ENCODE peak calls at places on chromosome 20, in five cellular contexts. One of them, this sample, is unnamed.

GRCh38 chr20:699811-700338 is 24.3 kb upstream of the SCRT2 start:
- DNase-seq in choroid plexus epithelial cell: no peak
- DNase-seq in tibial nerve: no peak
- DNase-seq in foreskin keratinocyte: no peak
- DNase-seq in epithelial cell of esophagus: no peak
- DNase-seq in this sample: no peak

GRCh38 chr20:53827996-53828672 is 234.5 kb upstream of the ZNF217 start:
- DNase-seq in choroid plexus epithelial cell: peak
- DNase-seq in epithelial cell of esophagus: peak
- DNase-seq in tibial nerve: peak
- DNase-seq in foreskin keratinocyte: peak
- DNase-seq in this sample: no peak

GRCh38 chr20:63082308-63082938 is 75.7 kb upstream of the BHLHE23 start:
- DNase-seq in tibial nerve: no peak
- DNase-seq in foreskin keratinocyte: no peak
- DNase-seq in epithelial cell of esophagus: peak
- DNase-seq in choroid plexus epithelial cell: peak
- DNase-seq in this sample: no peak

GRCh38 chr20:61656198-61656597 is 404.1 kb downstream of the CDH4 start:
- DNase-seq in epithelial cell of esophagus: no peak
- DNase-seq in choroid plexus epithelial cell: no peak
- DNase-seq in foreskin keratinocyte: no peak
- DNase-seq in tibial nerve: no peak
- DNase-seq in this sample: no peak

GRCh38 chr20:5950271-5951031 is at the start of the genes MCM8 and TRMT6:
- DNase-seq in epithelial cell of esophagus: peak
- DNase-seq in choroid plexus epithelial cell: peak
- DNase-seq in tibial nerve: peak
- DNase-seq in foreskin keratinocyte: peak
- DNase-seq in this sample: peak

GRCh38 chr20:11672959-11673358 is 244.7 kb upstream of the BTBD3 start:
- DNase-seq in epithelial cell of esophagus: no peak
- DNase-seq in foreskin keratinocyte: no peak
- DNase-seq in tibial nerve: no peak
- DNase-seq in choroid plexus epithelial cell: no peak
- DNase-seq in this sample: no peak

GRCh38 chr20:839626-840025 is 6.1 kb downstream of the FAM110A start:
- DNase-seq in tibial nerve: no peak
- DNase-seq in foreskin keratinocyte: no peak
- DNase-seq in choroid plexus epithelial cell: no peak
- DNase-seq in epithelial cell of esophagus: no peak
- DNase-seq in this sample: no peak

GRCh38 chr20:21156266-21156665 is 30.4 kb downstream of the KIZ start:
- DNase-seq in tibial nerve: no peak
- DNase-seq in choroid plexus epithelial cell: peak
- DNase-seq in foreskin keratinocyte: peak
- DNase-seq in epithelial cell of esophagus: peak
- DNase-seq in this sample: no peak

GRCh38 chr20:34475979-34476736 is 40.1 kb upstream of the DYNLRB1 start:
- DNase-seq in tibial nerve: peak
- DNase-seq in epithelial cell of esophagus: peak
- DNase-seq in choroid plexus epithelial cell: peak
- DNase-seq in foreskin keratinocyte: no peak
- DNase-seq in this sample: peak
- TF ChIP-seq CTCF in tibial nerve: peak
- TF ChIP-seq CTCF in epithelial cell of esophagus: peak
- TF ChIP-seq CTCF in choroid plexus epithelial cell: peak
- TF ChIP-seq CTCF in foreskin keratinocyte: peak
- TF ChIP-seq CTCF in this sample: no peak

DNA sequence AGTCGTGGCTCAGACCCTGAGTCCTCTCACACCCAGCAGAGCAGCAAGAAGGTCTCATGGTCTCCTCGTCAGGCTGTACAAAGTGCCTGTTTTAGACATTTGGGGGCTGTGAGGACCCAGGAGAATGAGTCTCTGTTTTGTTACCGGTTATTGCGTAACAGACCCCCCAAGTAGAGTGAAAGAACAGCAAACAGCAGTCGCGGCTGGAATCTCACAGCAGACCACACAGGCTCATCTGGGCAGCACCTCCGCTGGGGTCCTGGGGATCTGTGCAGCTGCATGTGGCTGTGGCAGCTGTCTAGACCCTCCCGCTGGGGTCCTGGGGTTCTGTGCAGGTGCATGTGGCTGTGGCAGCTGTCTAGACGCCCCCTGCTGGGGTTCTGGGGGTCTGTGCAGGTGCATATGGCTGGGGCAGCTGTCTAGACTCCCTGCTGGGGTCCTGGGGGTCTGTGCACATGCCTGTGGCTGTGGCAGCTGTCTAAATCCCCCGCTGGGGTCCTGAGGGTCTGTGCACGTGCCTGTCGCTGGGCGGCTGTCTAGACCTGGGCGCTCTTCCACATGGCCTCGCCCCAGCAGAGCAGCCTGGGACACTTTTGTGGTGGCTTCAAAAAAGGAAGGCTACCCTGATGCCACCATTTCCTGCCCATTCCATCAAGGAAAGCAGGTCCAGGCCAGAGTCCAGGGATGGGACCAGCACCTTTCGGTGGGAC is 24.7 kb downstream of the ENTPD6 start:
- DNase-seq in foreskin keratinocyte: no peak
- DNase-seq in tibial nerve: peak
- DNase-seq in choroid plexus epithelial cell: peak
- DNase-seq in epithelial cell of esophagus: no peak
- DNase-seq in this sample: no peak
- TF ChIP-seq CTCF in foreskin keratinocyte: peak
- TF ChIP-seq CTCF in tibial nerve: no peak
- TF ChIP-seq CTCF in choroid plexus epithelial cell: peak
- TF ChIP-seq CTCF in epithelial cell of esophagus: no peak
- TF ChIP-seq CTCF in this sample: no peak

GRCh38 chr20:35478804-35479472 is 23.5 kb downstream of the CEP250 start:
- DNase-seq in foreskin keratinocyte: no peak
- DNase-seq in epithelial cell of esophagus: no peak
- DNase-seq in choroid plexus epithelial cell: peak
- DNase-seq in tibial nerve: no peak
- DNase-seq in this sample: no peak
- TF ChIP-seq CTCF in foreskin keratinocyte: peak
- TF ChIP-seq CTCF in epithelial cell of esophagus: no peak
- TF ChIP-seq CTCF in choroid plexus epithelial cell: peak
- TF ChIP-seq CTCF in tibial nerve: no peak
- TF ChIP-seq CTCF in this sample: no peak

DNA sequence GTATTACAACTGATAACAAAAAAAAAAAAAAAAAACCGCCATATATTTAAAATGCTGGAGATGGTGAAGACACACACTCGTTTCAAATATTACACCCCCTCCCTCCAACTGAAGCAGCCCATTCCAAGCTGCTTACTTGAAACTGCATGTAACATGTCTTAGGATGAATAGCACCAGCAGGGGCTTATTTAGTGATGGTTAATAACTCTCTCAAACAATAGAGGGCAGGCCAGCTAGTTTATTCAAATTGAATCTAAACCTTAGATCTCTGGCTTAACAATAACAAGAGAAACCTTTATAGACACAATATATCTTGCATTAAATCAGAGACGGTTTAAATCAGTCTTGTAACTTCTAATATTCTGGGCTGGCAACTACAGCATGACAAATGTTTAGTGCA is 9.3 kb upstream of the JPH2 start:
- DNase-seq in epithelial cell of esophagus: no peak
- DNase-seq in tibial nerve: no peak
- DNase-seq in foreskin keratinocyte: no peak
- DNase-seq in choroid plexus epithelial cell: peak
- DNase-seq in this sample: no peak
- TF ChIP-seq CTCF in epithelial cell of esophagus: peak
- TF ChIP-seq CTCF in tibial nerve: no peak
- TF ChIP-seq CTCF in foreskin keratinocyte: peak
- TF ChIP-seq CTCF in choroid plexus epithelial cell: peak
- TF ChIP-seq CTCF in this sample: no peak

GRCh38 chr20:22217712-22218352 is 366.5 kb downstream of the FOXA2 start:
- DNase-seq in epithelial cell of esophagus: no peak
- DNase-seq in choroid plexus epithelial cell: no peak
- DNase-seq in foreskin keratinocyte: no peak
- DNase-seq in tibial nerve: no peak
- DNase-seq in this sample: no peak

GRCh38 chr20:22213271-22213670 is 371.1 kb downstream of the FOXA2 start:
- DNase-seq in epithelial cell of esophagus: no peak
- DNase-seq in choroid plexus epithelial cell: no peak
- DNase-seq in tibial nerve: no peak
- DNase-seq in foreskin keratinocyte: no peak
- DNase-seq in this sample: no peak

GRCh38 chr20:22216984-22217383 is 367.4 kb downstream of the FOXA2 start:
- DNase-seq in choroid plexus epithelial cell: no peak
- DNase-seq in foreskin keratinocyte: no peak
- DNase-seq in epithelial cell of esophagus: no peak
- DNase-seq in tibial nerve: no peak
- DNase-seq in this sample: no peak

DNA sequence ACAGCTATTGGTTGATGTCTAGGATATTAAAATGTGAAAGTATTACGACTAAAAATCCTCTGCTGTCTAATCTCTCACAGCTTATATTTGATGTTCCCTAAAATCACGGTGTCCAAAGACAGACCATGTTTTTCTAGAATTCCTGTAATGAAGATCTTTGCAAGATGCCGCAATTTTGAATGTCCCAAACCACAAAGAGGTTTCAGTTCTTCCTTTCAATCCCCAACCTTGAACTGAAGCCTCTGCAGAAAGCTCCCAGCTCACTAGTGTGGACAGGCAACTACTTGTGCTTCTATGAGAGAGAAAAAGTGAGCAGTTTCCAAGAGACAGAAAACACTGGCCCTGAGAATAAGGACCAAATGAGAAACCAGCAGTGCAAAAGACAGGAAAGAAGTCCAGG is 370.1 kb downstream of the FOXA2 start:
- DNase-seq in tibial nerve: no peak
- DNase-seq in choroid plexus epithelial cell: no peak
- DNase-seq in foreskin keratinocyte: no peak
- DNase-seq in epithelial cell of esophagus: no peak
- DNase-seq in this sample: no peak
- TF ChIP-seq CTCF in tibial nerve: no peak
- TF ChIP-seq CTCF in choroid plexus epithelial cell: no peak
- TF ChIP-seq CTCF in foreskin keratinocyte: no peak
- TF ChIP-seq CTCF in epithelial cell of esophagus: no peak
- TF ChIP-seq CTCF in this sample: no peak

DNA sequence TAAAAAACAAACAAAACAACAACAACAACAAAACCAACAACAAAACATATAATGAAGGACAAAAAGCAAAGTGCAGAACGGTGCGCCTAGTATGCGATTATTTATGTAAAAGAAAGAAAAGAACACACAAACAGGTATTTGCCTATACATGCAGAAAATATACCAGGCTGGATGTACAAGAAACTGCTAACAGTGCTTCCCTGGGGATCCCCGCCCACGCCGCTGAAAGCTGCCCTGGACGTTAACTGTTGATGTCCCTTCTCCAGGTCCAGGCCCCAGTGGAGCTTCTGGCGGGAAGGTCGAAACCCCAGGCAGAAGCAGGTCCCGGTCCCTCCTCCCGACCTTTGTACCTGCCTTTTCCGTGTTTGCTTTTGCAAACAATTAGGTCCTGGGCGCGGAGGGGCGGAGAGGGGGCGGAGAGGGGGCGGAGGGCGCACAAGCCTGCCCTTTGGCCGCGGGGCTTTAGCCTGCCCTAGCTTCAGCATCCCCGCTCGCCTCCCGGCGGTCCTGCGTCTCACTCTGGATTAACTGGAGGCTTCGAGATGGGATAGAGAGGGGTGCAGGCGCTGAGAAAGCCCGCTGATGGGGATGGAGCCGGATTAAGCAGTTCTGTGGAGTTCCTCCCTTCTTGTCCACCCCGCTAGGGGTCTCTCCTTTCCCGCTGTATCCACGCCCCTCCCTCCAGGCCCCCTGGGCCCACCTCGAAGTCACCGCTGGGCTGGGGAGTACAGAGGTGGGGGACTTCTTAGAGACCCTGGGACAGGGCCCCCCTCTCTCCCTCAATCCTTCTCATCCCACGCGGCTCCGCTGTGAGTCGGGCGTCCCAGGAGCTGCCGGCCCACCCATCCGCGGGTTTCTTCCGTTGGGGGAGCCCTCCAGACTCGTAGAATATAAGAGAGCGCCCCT is 8.2 kb upstream of the AHCY start:
- DNase-seq in choroid plexus epithelial cell: peak
- DNase-seq in foreskin keratinocyte: no peak
- DNase-seq in tibial nerve: no peak
- DNase-seq in epithelial cell of esophagus: no peak
- DNase-seq in this sample: no peak
- TF ChIP-seq CTCF in choroid plexus epithelial cell: peak
- TF ChIP-seq CTCF in foreskin keratinocyte: peak
- TF ChIP-seq CTCF in tibial nerve: no peak
- TF ChIP-seq CTCF in epithelial cell of esophagus: no peak
- TF ChIP-seq CTCF in this sample: no peak

DNA sequence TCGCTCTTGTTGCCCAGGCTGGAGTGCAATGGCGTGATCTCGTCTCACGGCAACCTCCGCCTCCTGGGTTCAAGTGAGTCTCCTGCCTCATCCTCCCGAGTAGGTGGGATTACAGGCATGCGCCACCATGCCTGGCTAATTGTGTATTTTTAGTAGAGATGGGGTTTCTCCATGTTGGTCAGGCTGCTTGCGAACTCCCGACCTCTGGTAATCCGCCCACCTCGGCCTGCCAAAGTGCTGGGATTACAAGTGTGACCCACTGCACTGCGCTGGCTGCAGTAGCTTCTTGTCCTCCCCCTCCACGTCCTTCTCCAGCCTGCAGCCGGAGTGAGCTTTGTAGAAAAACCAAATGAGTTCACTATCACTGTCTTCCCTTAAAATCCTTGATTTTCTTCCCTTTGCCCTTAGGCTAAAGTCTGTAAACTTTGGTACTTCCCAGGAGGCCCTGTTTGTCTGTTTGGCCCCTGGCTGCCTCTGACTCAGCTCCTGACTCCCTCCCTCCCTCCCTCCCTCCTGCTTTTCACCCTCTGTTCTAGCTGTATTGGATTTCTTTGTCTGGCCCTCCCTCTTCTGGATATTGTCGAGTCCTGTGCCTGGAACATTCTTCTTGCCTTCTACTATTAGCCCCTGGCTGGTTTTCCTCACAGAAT is 12.9 kb downstream of the PARD6B start:
- DNase-seq in tibial nerve: peak
- DNase-seq in epithelial cell of esophagus: peak
- DNase-seq in choroid plexus epithelial cell: peak
- DNase-seq in foreskin keratinocyte: peak
- DNase-seq in this sample: no peak
- TF ChIP-seq CTCF in tibial nerve: peak
- TF ChIP-seq CTCF in epithelial cell of esophagus: peak
- TF ChIP-seq CTCF in choroid plexus epithelial cell: peak
- TF ChIP-seq CTCF in foreskin keratinocyte: peak
- TF ChIP-seq CTCF in this sample: no peak

GRCh38 chr20:25077610-25078169 is 4.3 kb downstream of the VSX1 start:
- DNase-seq in epithelial cell of esophagus: peak
- DNase-seq in foreskin keratinocyte: no peak
- DNase-seq in choroid plexus epithelial cell: peak
- DNase-seq in tibial nerve: no peak
- DNase-seq in this sample: no peak
- TF ChIP-seq CTCF in epithelial cell of esophagus: no peak
- TF ChIP-seq CTCF in foreskin keratinocyte: no peak
- TF ChIP-seq CTCF in choroid plexus epithelial cell: peak
- TF ChIP-seq CTCF in tibial nerve: no peak
- TF ChIP-seq CTCF in this sample: no peak

This sample was measured in activated B cell treated with CpG ODN at 0.5 μM for 24 hours.